ENCODE peak calls at places on chromosomes 7 and 10, in six cellular contexts. J, Y, U, E, X and O are unnamed samples.
A peak's percentile ranks its signal among the peaks of the same experiment; 100 is the strongest.

GRCh38 chr10:133060881-133061280 is 26.8 kb upstream of the ADGRA1 start:
- DNase-seq in J (no peak), Y (no peak), U (no peak), E (no peak), X (no peak), O (no peak)

GRCh38 chr10:7473474-7473873 is 62.6 kb upstream of the SFMBT2 start:
- DNase-seq in J (no peak), Y (no peak), U (no peak), E (no peak), X (no peak), O (no peak)

GRCh38 chr7:88218836-88219605 is 817 bp downstream of the SRI start:
- DNase-seq in J (peak; percentile 53), Y (peak; percentile 76), U (peak; percentile 62), E (peak; percentile 69), X (peak; percentile 75), O (peak; percentile 45)

GRCh38 chr7:66974986-66975590 is 20.3 kb downstream of the SBDS start:
- DNase-seq in J (no peak), Y (peak; percentile 39), U (no peak), E (no peak), X (no peak), O (no peak)

GRCh38 chr10:116688241-116688711 is 54.1 kb downstream of the HSPA12A start:
- DNase-seq in J (peak; percentile 6), Y (peak; percentile 72), U (no peak), E (peak; percentile 15), X (no peak), O (peak; percentile 46)

GRCh38 chr10:79038841-79039201 is 29.9 kb upstream of the ZMIZ1 start:
- DNase-seq in J (no peak), Y (peak; percentile 40), U (peak; percentile 78), E (peak; percentile 3), X (peak; percentile 21), O (peak; percentile 73)

GRCh38 chr7:83594076-83594475 is 54.9 kb downstream of the SEMA3E start:
- DNase-seq in J (no peak), Y (no peak), U (no peak), E (no peak), X (no peak), O (no peak)

GRCh38 chr7:132475037-132475668 is 101.1 kb downstream of the PLXNA4 start:
- DNase-seq in J (no peak), Y (no peak), U (peak; percentile 39), E (no peak), X (no peak), O (no peak)

GRCh38 chr10:130440494-130440893 is 304.3 kb downstream of the GLRX3 start:
- DNase-seq in J (no peak), Y (no peak), U (no peak), E (no peak), X (no peak), O (no peak)

GRCh38 chr7:31059551-31059950 is 7.4 kb downstream of the ADCYAP1R1 start:
- DNase-seq in J (no peak), Y (peak; percentile 68), U (peak; percentile 75), E (no peak), X (no peak), O (no peak)

GRCh38 chr10:89327803-89328441 is at the start of gene IFIT3:
- DNase-seq in J (peak; percentile 80), Y (peak; percentile 85), U (no peak), E (peak; percentile 96), X (peak; percentile 53), O (peak; percentile 96)

GRCh38 chr10:89332092-89332633 is 4.4 kb downstream of the IFIT3 start:
- DNase-seq in J (no peak), Y (no peak), U (no peak), E (peak; percentile 80), X (no peak), O (peak; percentile 54)

GRCh38 chr10:89337493-89337892 is 9.7 kb downstream of the IFIT3 start:
- DNase-seq in J (no peak), Y (no peak), U (no peak), E (peak; percentile 76), X (no peak), O (peak; percentile 36)

GRCh38 chr10:89330537-89330936 is 2.7 kb downstream of the IFIT3 start:
- DNase-seq in J (no peak), Y (no peak), U (no peak), E (no peak), X (no peak), O (no peak)

GRCh38 chr10:89332718-89333281 is 5.0 kb downstream of the IFIT3 start:
- DNase-seq in J (no peak), Y (no peak), U (no peak), E (no peak), X (no peak), O (no peak)
- H3K4me3 ChIP-seq in J (no peak overlapping the region), Y (peak overlapping the region; percentile 43), U (no peak overlapping the region), E (peak overlapping the region; percentile 30), X (peak overlapping the region; percentile 55), O (peak overlapping the region; percentile 51)

GRCh38 chr7:85021090-85021704 is 165.7 kb downstream of the SEMA3D start:
- DNase-seq in J (peak; percentile 42), Y (no peak), U (peak; percentile 19), E (peak; percentile 14), X (no peak), O (no peak)
- TF ChIP-seq CTCF in J (peak; percentile 78), Y (peak; percentile 32), U (peak; percentile 64), E (peak; percentile 56), X (peak; percentile 35), O (peak; percentile 44)

GRCh38 chr7:111164442-111164841 is 73.5 kb downstream of the LRRN3 start:
- DNase-seq in J (peak; percentile 57), Y (no peak), U (no peak), E (no peak), X (no peak), O (no peak)
- H3K4me3 ChIP-seq in J (no peak overlapping the region), Y (no peak overlapping the region), U (no peak overlapping the region), E (no peak overlapping the region), X (no peak overlapping the region), O (no peak overlapping the region)

DNA sequence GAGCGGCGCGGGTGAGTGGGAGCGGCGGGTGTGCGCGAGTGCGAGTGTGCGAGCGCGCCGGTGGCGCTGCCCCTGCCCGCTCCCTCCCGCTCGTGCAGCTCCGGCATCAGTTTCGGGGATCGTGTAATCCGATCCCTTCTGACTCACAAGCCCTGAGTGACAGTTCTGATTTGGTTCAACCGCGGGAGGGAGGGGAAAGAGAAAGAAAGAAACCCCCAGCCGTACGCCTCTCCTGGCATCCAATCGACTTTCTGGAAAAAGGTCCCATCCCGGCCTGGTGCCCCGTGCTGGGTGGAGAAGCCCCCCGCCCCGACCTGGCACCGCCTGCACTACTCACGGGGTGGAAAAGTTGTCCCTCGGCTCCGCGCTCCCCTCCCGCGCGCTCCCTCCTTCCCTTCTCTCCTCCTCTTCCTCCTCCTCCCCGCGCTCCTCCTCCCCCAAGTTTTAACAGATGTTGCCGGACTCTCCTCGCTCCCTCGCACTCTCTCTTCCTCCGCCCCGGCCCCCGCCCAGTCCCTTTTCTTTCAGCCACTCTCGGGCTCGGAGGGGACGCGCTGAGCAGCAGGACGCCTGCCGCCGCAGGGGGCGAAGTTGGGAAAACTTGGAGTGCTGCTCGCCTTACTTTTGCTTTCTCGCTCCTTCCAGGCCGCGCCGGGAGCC is at the start of gene GLI3:
- DNase-seq in J (peak; percentile 88), Y (peak; percentile 98), U (peak; percentile 96), E (peak; percentile 94), X (peak; percentile 74), O (peak; percentile 97)
- TF ChIP-seq CTCF in J (no peak), Y (peak; percentile 15), U (no peak), E (peak; percentile 24), X (peak; percentile 20), O (peak; percentile 23)

GRCh38 chr7:140559410-140559809 is 80.1 kb upstream of the MKRN1 start:
- DNase-seq in J (no peak), Y (no peak), U (no peak), E (no peak), X (no peak), O (no peak)
- H3K4me3 ChIP-seq in J (no peak overlapping the region), Y (no peak overlapping the region), U (no peak overlapping the region), E (no peak overlapping the region), X (no peak overlapping the region), O (no peak overlapping the region)

DNA sequence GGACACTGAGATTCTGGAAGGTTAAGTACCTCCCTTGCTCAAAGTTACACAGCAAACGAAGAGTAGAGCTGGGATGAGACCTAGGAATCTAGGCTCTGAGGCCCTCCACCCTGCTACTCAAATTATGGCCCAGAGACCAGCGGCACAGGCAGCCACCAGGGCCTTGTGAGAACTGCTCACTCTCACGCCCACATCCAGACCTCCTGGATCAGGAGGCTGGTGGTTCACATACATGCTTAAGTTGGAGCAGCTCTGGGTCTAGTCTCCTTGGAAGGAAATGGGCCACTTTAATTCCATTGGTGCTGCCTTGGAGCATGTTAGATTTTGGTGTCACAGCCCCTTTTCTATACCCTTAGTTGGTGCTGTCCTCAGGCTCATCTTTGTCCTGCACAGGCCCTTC is 41.9 kb downstream of the ADRA2A start:
- DNase-seq in J (no peak), Y (no peak), U (no peak), E (no peak), X (no peak), O (no peak)
- TF ChIP-seq CTCF in J (no peak), Y (no peak), U (no peak), E (no peak), X (no peak), O (no peak)

GRCh38 chr7:35035511-35035921 is 1.8 kb downstream of the DPY19L1 start:
- DNase-seq in J (peak; percentile 60), Y (no peak), U (peak; percentile 68), E (peak; percentile 69), X (no peak), O (peak; percentile 46)
- H3K4me3 ChIP-seq in J (peak overlapping the region; percentile 88), Y (no peak overlapping the region), U (peak overlapping the region; percentile 74), E (peak overlapping the region; percentile 57), X (peak overlapping the region; percentile 76), O (peak overlapping the region; percentile 77)

DNA sequence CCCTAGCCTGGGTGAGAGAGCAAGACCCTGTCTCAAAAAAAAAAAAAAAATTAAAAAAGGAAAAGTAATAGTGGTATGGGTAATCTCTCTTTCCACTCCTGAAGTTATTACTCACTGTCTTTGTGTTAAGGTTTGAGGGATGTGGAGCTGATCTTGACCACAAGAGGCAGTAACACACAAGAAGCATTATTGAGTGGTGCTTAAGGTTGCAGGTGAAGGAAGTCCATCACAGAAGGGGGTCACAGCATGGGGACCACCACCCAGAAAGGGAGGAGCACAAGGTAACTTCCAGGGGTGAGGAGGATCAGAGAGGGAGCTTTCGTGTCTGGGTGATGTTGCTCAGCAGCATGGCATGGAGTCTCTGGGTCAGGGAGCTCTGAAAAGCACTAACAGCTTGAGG is 100.2 kb upstream of the DNAJC1 start:
- DNase-seq in J (peak; percentile 25), Y (no peak), U (peak; percentile 13), E (no peak), X (no peak), O (no peak)
- TF ChIP-seq CTCF in J (peak; percentile 58), Y (no peak), U (peak; percentile 52), E (peak; percentile 9), X (peak; percentile 19), O (no peak)